ENCODE peak calls at places on chromosome 7, in four cellular contexts. W is CD4-positive, alpha-beta T cell; Z is AG04449; B is NB4. S is an unnamed sample.

GRCh38 chr7:142788303-142789286 is 17.8 kb downstream of the PRSS2 start:
- DNase-seq in B (no peak), W (no peak), Z (no peak), S (no peak)

GRCh38 chr7:28395806-28396205 is 16.5 kb upstream of the CREB5 start:
- DNase-seq in Z (no peak), B (no peak), W (no peak), S (no peak)

GRCh38 chr7:19114591-19114855 is 2.9 kb downstream of the TWIST1 start:
- DNase-seq in W (no peak), Z (no peak), B (no peak), S (no peak)

GRCh38 chr7:47991741-47992311 is 12.4 kb upstream of the HUS1 start:
- DNase-seq in B (peak), W (peak), Z (no peak), S (peak)

GRCh38 chr7:70582921-70583895 is 548.7 kb upstream of the GALNT17 start:
- DNase-seq in Z (no peak), W (no peak), B (no peak), S (no peak)

GRCh38 chr7:143369678-143370651 is 7.5 kb upstream of the FAM131B start:
- DNase-seq in B (no peak), W (no peak), Z (no peak), S (no peak)

GRCh38 chr7:44066111-44066460 is 719 bp upstream of the PGAM2 start:
- DNase-seq in Z (no peak), W (no peak), B (no peak), S (no peak)

GRCh38 chr7:150978136-150978789 is at the start of gene KCNH2:
- DNase-seq in B (peak), Z (no peak), W (peak), S (peak)

GRCh38 chr7:131690446-131690845 is 134.0 kb upstream of the PODXL start:
- DNase-seq in B (no peak), W (no peak), Z (no peak), S (no peak)

GRCh38 chr7:44384586-44385383 is 59.4 kb upstream of the CAMK2B start:
- DNase-seq in W (no peak), B (no peak), Z (no peak), S (no peak)

GRCh38 chr7:155208681-155209477 is 88.8 kb upstream of the INSIG1 start:
- DNase-seq in Z (no peak), B (no peak), W (no peak), S (no peak)

GRCh38 chr7:100476903-100477870 is 1.8 kb downstream of the TSC22D4 start:
- DNase-seq in B (peak), Z (no peak), W (peak), S (no peak)

GRCh38 chr7:2373124-2373556 is 18.5 kb downstream of the EIF3B start:
- DNase-seq in W (no peak), Z (no peak), B (peak), S (no peak)

GRCh38 chr7:28533731-28534531 is 121.6 kb downstream of the CREB5 start:
- DNase-seq in B (no peak), W (no peak), Z (no peak), S (peak)

GRCh38 chr7:7970620-7971307 is 2.2 kb downstream of the GLCCI1 start:
- DNase-seq in Z (no peak), B (peak), W (no peak), S (no peak)

GRCh38 chr7:149087366-149087765 is 3.2 kb downstream of the ZNF786 start:
- DNase-seq in B (no peak), W (no peak), Z (no peak), S (no peak)

GRCh38 chr7:113283861-113284260 is 165.5 kb upstream of the SMIM30 start:
- DNase-seq in B (no peak), Z (no peak), W (no peak), S (no peak)

GRCh38 chr7:55113760-55114541 is 95.1 kb downstream of the EGFR start:
- DNase-seq in B (no peak), Z (no peak), W (no peak), S (no peak)

GRCh38 chr7:80831996-80832395 is 86.9 kb downstream of the SEMA3C start:
- DNase-seq in W (no peak), B (no peak), Z (no peak), S (no peak)

GRCh38 chr7:521221-522070 is 1.8 kb upstream of the PDGFA start:
- DNase-seq in W (no peak), Z (no peak), B (no peak), S (peak)

GRCh38 chr7:150967332-150967731 is 10.8 kb downstream of the KCNH2 start:
- DNase-seq in B (no peak), Z (no peak), W (no peak), S (no peak)

GRCh38 chr7:50268223-50268622 is 36.3 kb upstream of the IKZF1 start:
- DNase-seq in W (no peak), B (no peak), Z (no peak), S (no peak)

GRCh38 chr7:135768990-135769389 is 20.4 kb upstream of the FAM180A start:
- DNase-seq in W (no peak), Z (no peak), B (no peak), S (no peak)

GRCh38 chr7:115230882-115231508 is 309.1 kb downstream of the MDFIC start:
- DNase-seq in W (no peak), B (peak), Z (peak), S (no peak)

GRCh38 chr7:95690367-95690947 is 81.9 kb upstream of the DYNC1I1 start:
- DNase-seq in Z (no peak), B (peak), W (no peak), S (peak)

GRCh38 chr7:151432658-151433521 is 7.1 kb downstream of the CRYGN start:
- DNase-seq in B (peak), Z (no peak), W (peak), S (no peak)

GRCh38 chr7:73663033-73663432 is 4.6 kb upstream of the VPS37D start:
- DNase-seq in W (no peak), Z (no peak), B (no peak), S (no peak)

GRCh38 chr7:134643131-134643530 is 3.5 kb upstream of the BPGM start:
- DNase-seq in Z (no peak), B (no peak), W (no peak), S (no peak)

GRCh38 chr7:142872106-142872675 is 13.4 kb downstream of the TRPV6 start:
- DNase-seq in Z (no peak), W (no peak), B (peak), S (no peak)

GRCh38 chr7:128017880-128018845 is 13.1 kb downstream of the LRRC4 start:
- DNase-seq in W (no peak), Z (no peak), B (no peak), S (no peak)

GRCh38 chr7:131007439-131008330 is 273.7 kb upstream of the KLF14 start:
- DNase-seq in B (peak), W (peak), Z (no peak), S (peak)

GRCh38 chr7:156677655-156678054 is 37.1 kb downstream of the RNF32 start:
- DNase-seq in B (no peak), W (no peak), Z (no peak), S (no peak)

GRCh38 chr7:157484411-157485081 is 147.7 kb downstream of the DNAJB6 start:
- DNase-seq in W (no peak), Z (no peak), B (no peak), S (no peak)

GRCh38 chr7:68258569-68258968 is 1261.9 kb downstream of the TYW1 start:
- DNase-seq in Z (no peak), W (no peak), B (no peak), S (no peak)

GRCh38 chr7:99643464-99643863 is 26.7 kb downstream of the ZSCAN25 start:
- DNase-seq in Z (no peak), W (no peak), B (no peak), S (no peak)

GRCh38 chr7:121153995-121154394 is 165.5 kb downstream of the CPED1 start:
- DNase-seq in W (no peak), B (no peak), Z (peak), S (no peak)

GRCh38 chr7:24619978-24620377 is 46.7 kb downstream of the PALS2 start:
- DNase-seq in B (no peak), W (no peak), Z (no peak), S (no peak)

GRCh38 chr7:92837214-92837749 is 909 bp upstream of the CDK6 start:
- DNase-seq in B (peak), Z (no peak), W (no peak), S (no peak)

GRCh38 chr7:106181658-106182265 is 69.7 kb upstream of the SYPL1 start:
- DNase-seq in Z (no peak), B (no peak), W (no peak), S (no peak)
- TF ChIP-seq CTCF in Z (no peak), B (no peak), W (no peak), S (no peak)

DNA sequence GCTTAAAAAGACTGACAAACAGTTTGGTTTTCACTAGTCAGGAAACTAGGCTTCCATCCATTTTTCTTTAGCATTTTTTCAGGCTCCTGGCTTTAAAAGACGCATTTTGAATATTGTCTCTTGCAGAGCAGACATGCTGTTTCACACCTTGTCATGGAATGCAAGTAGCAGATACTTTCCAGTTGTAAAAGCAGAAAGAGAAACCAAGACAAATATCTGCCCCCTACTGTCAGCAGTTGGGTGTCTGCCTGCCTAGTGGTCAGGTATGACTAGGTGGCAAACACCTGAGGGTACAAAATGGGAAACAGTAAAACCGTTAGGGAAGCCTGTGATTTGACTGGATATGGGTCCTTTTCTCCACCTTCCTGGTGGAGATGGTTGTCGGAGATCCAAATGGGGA is 139.8 kb downstream of the CCDC71L start:
- DNase-seq in W (no peak), B (no peak), Z (no peak), S (no peak)
- TF ChIP-seq CTCF in W (no peak), B (no peak), Z (no peak), S (no peak)

GRCh38 chr7:40604601-40605438 is 470.0 kb downstream of the SUGCT start:
- DNase-seq in B (peak), Z (no peak), W (no peak), S (peak)
- TF ChIP-seq CTCF in B (peak), Z (peak), W (no peak), S (peak)

GRCh38 chr7:27161214-27161720 is 4.1 kb downstream of the HOXA9 start:
- DNase-seq in W (no peak), B (peak), Z (no peak), S (no peak)
- TF ChIP-seq CTCF in W (peak), B (no peak), Z (no peak), S (peak)

GRCh38 chr7:29854257-29854938 is 48.1 kb downstream of the WIPF3 start:
- DNase-seq in Z (no peak), B (peak), W (no peak), S (no peak)
- TF ChIP-seq CTCF in Z (no peak), B (no peak), W (no peak), S (no peak)

S was measured in neural crest cell.